ENCODE peak calls at places on chromosomes 2 and 18, in five cellular contexts. W is foreskin keratinocyte, N is tibial nerve, X is heart right ventricle, E is cardiac muscle cell. R is an unnamed sample. For H3K4me1, the result is how much of the 10 kb centered on the place peaks cover.

GRCh38 chr18:32278148-32278799 is 88.4 kb downstream of the MEP1B start:
- DNase-seq in N (no peak), X (no peak), E (no peak), W (no peak), R (no peak)

GRCh38 chr2:45962522-45962921 is 311.0 kb downstream of the PRKCE start:
- DNase-seq in N (no peak), E (peak), X (peak), W (no peak), R (no peak)

GRCh38 chr2:64695656-64696310 is 42.1 kb upstream of the SERTAD2 start:
- DNase-seq in X (no peak), W (no peak), N (no peak), E (peak), R (no peak)

GRCh38 chr18:77057043-77057442 is 75.5 kb downstream of the MBP start:
- DNase-seq in X (no peak), N (no peak), W (peak), E (peak), R (no peak)

GRCh38 chr2:14634223-14634884 is 1.8 kb downstream of the LRATD1 start:
- DNase-seq in E (peak), W (peak), N (peak), X (peak), R (peak)

GRCh38 chr18:13112982-13113381 is 105.6 kb upstream of the LDLRAD4 start:
- DNase-seq in E (peak), W (no peak), N (no peak), X (peak), R (no peak)

GRCh38 chr2:178155524-178155923 is 38.8 kb upstream of the OSBPL6 start:
- DNase-seq in X (no peak), N (no peak), E (no peak), W (no peak), R (no peak)

GRCh38 chr2:230411484-230412368 is 4.3 kb upstream of the SP100 start:
- DNase-seq in X (peak), E (peak), W (no peak), N (peak), R (peak)

GRCh38 chr18:73646772-73647171 is 500.9 kb downstream of the FBXO15 start:
- DNase-seq in N (no peak), W (peak), X (no peak), E (peak), R (no peak)

GRCh38 chr2:194443926-194444325 is 1213.1 kb upstream of the SLC39A10 start:
- DNase-seq in N (no peak), W (peak), E (no peak), X (no peak), R (no peak)

GRCh38 chr2:231187736-231188505 is 10.5 kb upstream of the ARMC9 start:
- DNase-seq in N (no peak), X (peak), W (no peak), E (peak), R (no peak)

GRCh38 chr2:46020416-46020815 is 276.8 kb upstream of the EPAS1 start:
- DNase-seq in X (no peak), N (no peak), E (no peak), W (peak), R (no peak)

GRCh38 chr2:38178142-38178541 is 102.2 kb upstream of the CYP1B1 start:
- DNase-seq in E (peak), N (peak), W (no peak), X (no peak), R (no peak)

GRCh38 chr2:98715812-98716451 is 15.0 kb downstream of the MGAT4A start:
- DNase-seq in W (no peak), N (no peak), E (no peak), X (no peak), R (no peak)

GRCh38 chr2:160390544-160391258 is 102.9 kb downstream of the RBMS1 start:
- DNase-seq in E (no peak), W (peak), X (no peak), N (no peak), R (no peak)

GRCh38 chr2:231037202-231037730 is at the start of gene C2orf72:
- DNase-seq in W (no peak), N (no peak), X (no peak), E (peak), R (peak)

GRCh38 chr18:28204154-28204553 is 27.2 kb upstream of the CDH2 start:
- DNase-seq in W (peak), E (peak), N (no peak), X (no peak), R (no peak)

GRCh38 chr2:73133566-73134227 is 20.9 kb upstream of the RAB11FIP5 start:
- DNase-seq in N (no peak), W (no peak), X (no peak), E (no peak), R (no peak)

GRCh38 chr18:6755107-6755506 is 25.6 kb downstream of the ARHGAP28 start:
- DNase-seq in X (no peak), N (no peak), E (no peak), W (no peak), R (no peak)

GRCh38 chr2:207071820-207072219 is 93.9 kb downstream of the KLF7 start:
- DNase-seq in E (no peak), X (no peak), W (no peak), N (no peak), R (no peak)

GRCh38 chr2:189217546-189217945 is 38.0 kb upstream of the COL5A2 start:
- DNase-seq in E (peak), W (no peak), X (no peak), N (no peak), R (no peak)

GRCh38 chr2:108169982-108170625 is 69.7 kb upstream of the SULT1C3 start:
- DNase-seq in N (no peak), W (peak), E (peak), X (no peak), R (no peak)
- TF ChIP-seq CTCF in N (no peak), W (peak), E (peak), X (peak), R (peak)

DNA sequence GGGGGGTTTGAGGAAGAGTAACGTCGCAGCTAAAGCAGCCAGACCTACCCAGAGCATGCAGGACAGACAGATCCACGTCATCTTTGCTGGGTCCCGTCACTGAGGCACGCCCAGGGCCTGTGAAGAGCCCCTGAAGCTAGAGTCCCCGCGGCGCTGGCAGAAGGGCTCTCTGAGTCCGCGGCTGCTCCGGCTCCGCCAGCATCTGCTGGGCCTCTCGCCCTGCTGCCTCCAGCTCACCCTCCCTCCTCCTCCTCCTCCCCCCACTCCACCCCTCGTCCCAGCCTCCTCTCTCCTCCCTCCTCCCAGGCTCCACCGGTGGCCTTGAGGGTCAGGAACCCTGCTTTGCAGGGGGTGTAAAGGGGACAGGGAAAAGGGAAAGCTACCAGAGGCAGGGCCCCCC is at the start of gene TNS1:
- DNase-seq in X (no peak), W (no peak), N (peak), E (peak), R (no peak)
- H3K4me1 ChIP-seq in X (under half), W (under half), N (under half), E (under half), R (under half)

GRCh38 chr2:218169757-218170546 is 3.2 kb upstream of the CXCR1 start:
- DNase-seq in E (peak), N (no peak), W (no peak), X (no peak), R (no peak)

GRCh38 chr2:218168016-218168415 is 1.3 kb upstream of the CXCR1 start:
- DNase-seq in W (peak), E (no peak), N (no peak), X (no peak), R (no peak)

GRCh38 chr2:218168635-218169462 is 2.1 kb upstream of the CXCR1 start:
- DNase-seq in W (no peak), E (peak), X (peak), N (peak), R (peak)

GRCh38 chr2:218162817-218163216 is 3.9 kb downstream of the CXCR1 start:
- DNase-seq in E (no peak), X (no peak), W (peak), N (no peak), R (no peak)

GRCh38 chr2:218166791-218167190 is at the start of gene CXCR1:
- DNase-seq in W (peak), E (no peak), N (no peak), X (no peak), R (no peak)
- TF ChIP-seq CTCF in W (peak), E (no peak), N (no peak), X (no peak), R (no peak)

DNA sequence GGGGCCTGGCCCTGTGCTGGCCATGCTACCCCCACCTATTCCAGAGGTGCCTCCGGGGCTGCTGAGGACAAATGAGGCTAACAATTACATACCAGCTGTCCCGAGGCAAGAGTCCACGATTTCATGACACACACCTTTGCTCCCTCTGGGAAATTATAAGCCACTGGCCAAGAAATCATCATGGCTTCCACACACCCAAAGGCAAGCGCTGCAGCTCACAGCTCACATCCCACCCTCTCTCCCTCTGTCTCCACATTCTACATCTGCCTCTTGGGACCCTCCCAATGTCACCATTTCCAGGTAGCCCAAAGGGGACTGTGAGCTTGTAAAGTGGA is 134.4 kb downstream of the HDAC4 start:
- DNase-seq in E (no peak), X (no peak), N (no peak), W (no peak), R (no peak)
- H3K4me1 ChIP-seq in E (under half), X (half or more), N (half or more), W (under half), R (half or more)

GRCh38 chr18:74654637-74655036 is 57.0 kb downstream of the ZNF407 start:
- DNase-seq in E (peak), X (no peak), N (no peak), W (no peak), R (no peak)
- TF ChIP-seq CTCF in E (peak), X (peak), N (no peak), W (peak), R (no peak)

DNA sequence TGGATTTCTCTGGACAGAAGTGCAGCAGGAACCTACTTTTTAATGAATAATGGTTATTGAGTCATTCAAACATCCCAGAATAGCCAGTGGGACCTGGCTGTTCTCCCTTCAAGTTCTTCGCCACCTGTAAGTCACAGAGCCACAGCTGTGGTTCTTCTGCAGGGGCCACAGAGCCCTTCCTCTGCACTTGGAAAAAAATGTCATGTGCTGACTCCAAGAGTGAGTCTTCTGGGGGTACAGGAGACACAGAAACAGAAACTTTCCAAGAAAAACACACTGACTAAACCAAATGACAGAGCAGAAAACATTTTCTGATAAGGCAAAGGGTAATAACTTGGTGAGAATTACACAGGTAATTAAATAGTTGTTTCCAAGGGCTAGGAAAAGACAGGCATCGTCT is 68.7 kb upstream of the FN1 start:
- DNase-seq in N (no peak), E (peak), W (no peak), X (no peak), R (no peak)
- H3K4me1 ChIP-seq in N (under half), E (under half), W (under half), X (under half), R (under half)

GRCh38 chr2:133192028-133192427 is 376.2 kb downstream of the NCKAP5 start:
- DNase-seq in E (no peak), X (no peak), N (no peak), W (no peak), R (no peak)
- TF ChIP-seq CTCF in E (no peak), X (no peak), N (no peak), W (peak), R (no peak)

GRCh38 chr2:39728941-39729351 is 50.1 kb downstream of the THUMPD2 start:
- DNase-seq in E (peak), X (peak), N (no peak), W (peak), R (peak)
- H3K4me1 ChIP-seq in E (under half), X (under half), N (under half), W (under half), R (under half)

DNA sequence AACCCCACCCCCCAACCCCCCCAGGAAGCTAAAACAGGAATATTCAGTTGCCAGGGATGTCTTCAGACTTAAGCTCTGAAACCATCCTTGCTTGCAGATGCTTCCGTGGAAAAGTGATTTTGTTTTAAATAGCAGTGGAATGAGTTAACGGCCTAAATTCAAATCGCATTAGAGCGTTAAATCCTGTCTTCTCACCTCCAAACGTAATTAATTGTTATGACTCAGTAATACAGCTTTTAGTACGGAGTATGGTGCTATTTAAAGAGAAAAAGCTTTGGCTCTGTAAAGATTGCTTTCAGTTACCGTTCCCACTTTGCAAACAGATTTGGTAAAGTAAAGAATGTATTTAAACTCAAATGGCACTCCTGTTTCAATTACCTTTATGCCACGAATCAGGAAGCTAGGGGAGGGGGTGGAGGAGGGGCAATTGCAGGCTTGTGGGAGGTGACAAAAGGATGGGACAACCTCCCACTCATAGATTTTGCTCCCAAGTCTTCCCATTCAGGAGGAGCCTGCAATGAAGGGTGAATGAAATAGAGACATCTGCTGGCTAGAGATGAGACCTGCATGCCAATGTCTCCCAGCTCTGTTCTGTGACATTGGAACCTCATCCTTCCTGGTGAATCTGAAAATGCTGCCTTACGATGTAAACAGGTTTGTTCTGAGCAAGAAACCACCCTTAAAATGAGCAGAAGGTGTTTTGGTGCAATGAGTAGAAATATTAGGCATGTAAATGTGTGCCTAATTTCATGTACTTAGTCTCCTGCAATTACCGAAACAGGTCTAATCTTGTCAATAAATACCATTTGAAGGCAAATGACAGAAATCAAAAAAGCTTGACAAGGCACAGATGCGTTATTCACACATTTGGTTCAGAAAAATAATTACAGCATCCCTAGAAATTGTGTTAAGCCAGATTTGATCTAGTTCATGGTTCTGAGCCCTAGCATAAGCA is 2.6 kb upstream of the PID1 start:
- DNase-seq in E (peak), W (peak), N (peak), X (peak), R (peak)
- TF ChIP-seq CTCF in E (peak), W (peak), N (peak), X (peak), R (peak)

DNA sequence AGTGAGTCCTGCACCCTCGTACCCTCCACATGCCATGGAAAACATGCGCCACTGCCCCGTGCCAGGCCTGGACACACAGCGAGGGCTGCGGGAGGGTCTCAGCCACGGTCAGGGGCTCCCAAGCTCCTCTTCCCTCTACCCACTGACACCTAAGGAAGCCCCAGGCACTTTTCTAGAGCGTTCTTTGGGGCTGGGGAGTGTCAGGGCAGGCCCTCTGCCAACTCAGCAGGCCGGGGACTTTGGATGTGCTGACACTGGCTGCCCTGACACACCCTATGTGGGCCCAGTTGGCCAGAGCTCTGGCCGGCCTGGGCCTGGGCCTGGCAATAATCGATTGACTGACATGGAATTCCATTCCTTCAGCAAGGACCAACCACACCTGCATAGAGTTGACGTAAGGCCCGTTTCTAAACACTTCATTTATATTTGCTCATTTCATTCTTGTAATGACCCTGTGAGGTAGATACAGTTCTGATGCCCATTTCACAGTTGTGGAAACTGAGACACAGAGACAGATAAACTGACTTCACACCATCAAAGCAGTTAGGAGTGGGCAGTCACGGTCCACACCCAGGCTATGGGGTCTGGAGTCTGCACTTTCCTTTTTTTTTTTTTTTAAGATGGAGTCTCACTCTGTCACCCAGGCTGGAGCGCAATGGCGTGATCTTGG is 70.4 kb downstream of the ZFP36L2 start:
- DNase-seq in X (no peak), N (no peak), W (no peak), E (no peak), R (no peak)
- H3K4me1 ChIP-seq in X (under half), N (under half), W (under half), E (under half), R (under half)